ENCODE peak calls at places on chromosomes 2 and 18, in nine cellular contexts. G is activated T-helper 1 cell treated with Interleukin-2 at 50 U/mL for 16 hours; N is mesendoderm; K is amniotic stem cell; H is stimulated activated CD8-positive, alpha-beta memory T cell treated with anti-CD3 and anti-CD28 coated beads, Interleukin-2, amount 100 ng/mL, for 48 hours; B is GM04504; X is SW480; Q is left cardiac atrium; W is Ammon's horn. A is an unnamed sample.

GRCh38 chr18:46199515-46200147 is 95.4 kb downstream of the HAUS1 start:
- DNase-seq in G (no peak), N (peak; percentile 87), K (peak; percentile 33), H (no peak), B (no peak), X (peak; percentile 14), Q (no peak), W (no peak), A (no peak)

GRCh38 chr2:100244881-100245605 is 77.3 kb downstream of the LONRF2 start:
- DNase-seq in G (no peak), N (no peak), K (no peak), H (no peak), B (no peak), X (no peak), Q (no peak), W (no peak), A (no peak)

GRCh38 chr2:120654383-120655134 is 81.1 kb upstream of the GLI2 start:
- DNase-seq in G (no peak), N (peak; percentile 51), K (no peak), H (no peak), B (no peak), X (no peak), Q (peak; percentile 31), W (no peak), A (no peak)

GRCh38 chr18:58117685-58118403 is 73.8 kb downstream of the NEDD4L start:
- DNase-seq in G (no peak), N (no peak), K (no peak), H (no peak), B (no peak), X (peak; percentile 52), Q (peak; percentile 66), W (peak; percentile 48), A (no peak)

GRCh38 chr18:47510831-47511230 is 259.4 kb upstream of the SKOR2 start:
- DNase-seq in G (no peak), N (no peak), K (no peak), H (no peak), B (no peak), X (no peak), Q (no peak), W (no peak), A (no peak)

GRCh38 chr18:32049393-32050161 is 31.0 kb downstream of the RNF125 start:
- DNase-seq in G (peak; percentile 17), N (peak; percentile 50), K (no peak), H (peak; percentile 54), B (no peak), X (no peak), Q (peak; percentile 43), W (peak; percentile 48), A (no peak)

GRCh38 chr2:172996387-172996961 is 79.2 kb upstream of the MAP3K20 start:
- DNase-seq in G (no peak), N (no peak), K (no peak), H (no peak), B (no peak), X (no peak), Q (no peak), W (no peak), A (no peak)

GRCh38 chr18:62486290-62486964 is 36.4 kb upstream of the ZCCHC2 start:
- DNase-seq in G (no peak), N (peak; percentile 73), K (peak; percentile 5), H (peak; percentile 20), B (no peak), X (peak; percentile 44), Q (no peak), W (no peak), A (no peak)

GRCh38 chr18:44826418-44827259 is 146.0 kb downstream of the SETBP1 start:
- DNase-seq in G (no peak), N (peak; percentile 62), K (peak; percentile 69), H (no peak), B (peak; percentile 78), X (no peak), Q (peak; percentile 79), W (peak; percentile 87), A (peak; percentile 31)

GRCh38 chr2:120738786-120739771 is 3.4 kb downstream of the GLI2 start:
- DNase-seq in G (no peak), N (peak; percentile 74), K (no peak), H (no peak), B (no peak), X (no peak), Q (no peak), W (no peak), A (no peak)

GRCh38 chr2:159807183-159808037 is 9.4 kb upstream of the CD302 start:
- DNase-seq in G (no peak), N (peak; percentile 73), K (no peak), H (no peak), B (peak; percentile 17), X (peak; percentile 48), Q (no peak), W (peak; percentile 58), A (no peak)

GRCh38 chr2:119428488-119429224 is 3.0 kb upstream of the TMEM37 start:
- DNase-seq in G (no peak), N (no peak), K (no peak), H (no peak), B (no peak), X (no peak), Q (peak; percentile 33), W (no peak), A (no peak)

GRCh38 chr2:2542316-2542715 is 211.2 kb upstream of the MYT1L start:
- DNase-seq in G (no peak), N (no peak), K (no peak), H (no peak), B (no peak), X (no peak), Q (no peak), W (no peak), A (no peak)

GRCh38 chr2:96396587-96396986 is 61.0 kb downstream of the NCAPH start:
- DNase-seq in G (no peak), N (no peak), K (no peak), H (no peak), B (no peak), X (no peak), Q (no peak), W (no peak), A (no peak)